ENCODE peak calls at places on chromosomes 16 and 17, in four cellular contexts. F is stimulated activated CD8-positive, alpha-beta memory T cell treated with anti-CD3 and anti-CD28 coated beads, Interleukin-15, amount 100 ng/mL, for 24 hours; L is NAMALWA; Z is heart right ventricle. T is an unnamed sample.

GRCh38 chr16:19894586-19894985 is 9.9 kb upstream of the GPRC5B start:
- DNase-seq in L (no peak), F (no peak), Z (no peak), T (no peak)

GRCh38 chr17:10216213-10216982 is 18.0 kb upstream of the GAS7 start:
- DNase-seq in Z (no peak), F (no peak), L (no peak), T (peak; percentile 60)

GRCh38 chr16:25217921-25218320 is 1.2 kb downstream of the AQP8 start:
- DNase-seq in F (no peak), L (no peak), Z (no peak), T (no peak)

GRCh38 chr16:54890381-54890780 is 40.3 kb upstream of the IRX5 start:
- DNase-seq in L (no peak), F (no peak), Z (no peak), T (no peak)

GRCh38 chr17:8131844-8132441 is 8.0 kb upstream of the HES7 start:
- DNase-seq in Z (no peak), F (no peak), L (no peak), T (no peak)

GRCh38 chr17:9220466-9221230 is 199.3 kb downstream of the NTN1 start:
- DNase-seq in Z (no peak), L (no peak), F (no peak), T (no peak)

GRCh38 chr17:18224428-18225120 is 861 bp upstream of the LLGL1 start:
- DNase-seq in L (no peak), Z (peak; percentile 24), F (no peak), T (peak; percentile 88)

GRCh38 chr17:3690094-3690715 is 5.8 kb downstream of the P2RX5 start:
- DNase-seq in L (no peak), F (no peak), Z (no peak), T (peak; percentile 48)

GRCh38 chr17:6914711-6915110 is 81.1 kb upstream of the ALOX12 start:
- DNase-seq in Z (no peak), F (no peak), L (no peak), T (no peak)

GRCh38 chr17:4642286-4642685 is 808 bp upstream of the ALOX15 start:
- DNase-seq in F (no peak), Z (no peak), L (no peak), T (no peak)

GRCh38 chr17:39097537-39097936 is 53.9 kb downstream of the PLXDC1 start:
- DNase-seq in F (no peak), L (no peak), Z (no peak), T (no peak)

GRCh38 chr17:2940352-2940751 is 123.1 kb downstream of the OR1D5 start:
- DNase-seq in Z (peak; percentile 45), L (no peak), F (no peak), T (no peak)

GRCh38 chr16:13594798-13595197 is 325.2 kb upstream of the ERCC4 start:
- DNase-seq in F (no peak), L (no peak), Z (no peak), T (peak; percentile 44)

GRCh38 chr16:78483124-78483992 is 383.9 kb downstream of the WWOX start:
- DNase-seq in F (no peak), Z (no peak), L (no peak), T (no peak)

GRCh38 chr17:75853410-75853809 is 1.7 kb downstream of the WBP2 start:
- DNase-seq in F (no peak), L (no peak), Z (no peak), T (no peak)

GRCh38 chr17:41919165-41919817 is 540 bp upstream of the ACLY start:
- DNase-seq in Z (no peak), L (no peak), F (no peak), T (no peak)

GRCh38 chr16:81537721-81538561 is 93.3 kb downstream of the CMIP start:
- DNase-seq in F (no peak), L (peak; percentile 14), Z (no peak), T (no peak)

GRCh38 chr16:47574091-47575054 is 113.2 kb downstream of the PHKB start:
- DNase-seq in L (peak; percentile 33), Z (no peak), F (no peak), T (no peak)

GRCh38 chr17:77607606-77608005 is 350.9 kb upstream of the TNRC6C start:
- DNase-seq in F (no peak), Z (no peak), L (no peak), T (peak; percentile 29)

GRCh38 chr16:4111748-4112696 is 4.2 kb downstream of the ADCY9 start:
- DNase-seq in F (no peak), Z (no peak), L (no peak), T (no peak)

GRCh38 chr17:77504652-77505459 is 364.1 kb downstream of the SEC14L1 start:
- DNase-seq in L (no peak), Z (no peak), F (no peak), T (no peak)

GRCh38 chr16:72995151-72995881 is 52.6 kb downstream of the ZFHX3 start:
- DNase-seq in Z (no peak), F (no peak), L (peak; percentile 34), T (peak; percentile 87)

GRCh38 chr17:42969006-42969581 is 4.8 kb upstream of the AARSD1 start:
- DNase-seq in F (no peak), Z (no peak), L (peak; percentile 66), T (no peak)

GRCh38 chr17:47253541-47254402 is at the start of gene ITGB3:
- DNase-seq in L (peak; percentile 82), F (peak; percentile 26), Z (peak; percentile 77), T (peak; percentile 84)

GRCh38 chr17:76586741-76587487 is 1.3 kb upstream of the ST6GALNAC2 start:
- DNase-seq in L (no peak), F (no peak), Z (no peak), T (no peak)

GRCh38 chr16:63789603-63790002 is 1332.3 kb downstream of the CDH11 start:
- DNase-seq in F (no peak), L (peak; percentile 70), Z (no peak), T (no peak)

GRCh38 chr17:57424777-57425188 is 168.5 kb downstream of the MSI2 start:
- DNase-seq in L (no peak), Z (no peak), F (no peak), T (no peak)

T was measured in H1.